ENCODE peak calls at places on chromosomes 2 and 18, in eight cellular contexts. B is hypothalamus, V is left lobe of liver, W is astrocyte of the spinal cord, A is brain microvascular endothelial cell, H is NCI-H1105 treated with DMSO at 0.1 percent for 48 hours, R is HS-5, E is adipocyte. I is an unnamed sample.

GRCh38 chr2:3453196-3453845 is 66.0 kb downstream of the ADI1 start:
- DNase-seq in A (no peak), W (no peak), V (no peak), R (no peak), B (no peak), H (no peak), E (no peak), I (no peak)

GRCh38 chr2:45190481-45190880 is 181.2 kb upstream of the SIX2 start:
- DNase-seq in V (no peak), E (no peak), H (no peak), W (peak; percentile 60), R (no peak), B (no peak), A (no peak), I (peak; percentile 62)

GRCh38 chr2:7010376-7010775 is 93.2 kb downstream of the RNF144A start:
- DNase-seq in V (no peak), A (peak; percentile 74), W (peak; percentile 97), R (peak; percentile 76), E (peak; percentile 68), B (no peak), H (no peak), I (peak; percentile 96)

GRCh38 chr2:172445851-172446250 is 18.5 kb downstream of the ITGA6 start:
- DNase-seq in B (no peak), H (peak; percentile 18), A (no peak), V (no peak), E (no peak), W (peak; percentile 43), R (no peak), I (peak; percentile 35)

GRCh38 chr18:3007491-3007890 is 5.5 kb downstream of the LPIN2 start:
- DNase-seq in E (no peak), H (no peak), V (no peak), B (no peak), R (no peak), W (no peak), A (no peak), I (no peak)

GRCh38 chr2:205696541-205697441 is 14.5 kb downstream of the NRP2 start:
- DNase-seq in R (no peak), W (peak; percentile 75), E (no peak), H (no peak), V (no peak), B (no peak), A (no peak), I (no peak)

GRCh38 chr18:24987271-24987932 is 364.6 kb downstream of the ZNF521 start:
- DNase-seq in E (peak; percentile 66), H (no peak), R (no peak), V (no peak), A (no peak), B (no peak), W (peak; percentile 37), I (peak; percentile 66)

GRCh38 chr2:65351948-65352595 is 80.3 kb downstream of the SPRED2 start:
- DNase-seq in R (no peak), H (no peak), A (no peak), E (no peak), B (no peak), W (no peak), V (no peak), I (no peak)

GRCh38 chr2:12284037-12284436 is 432.7 kb upstream of the TRIB2 start:
- DNase-seq in V (no peak), R (no peak), W (no peak), B (no peak), H (no peak), A (no peak), E (no peak), I (no peak)

GRCh38 chr2:38709515-38710194 is 41.5 kb downstream of the SRSF7 start:
- DNase-seq in W (no peak), H (peak; percentile 0), E (no peak), A (no peak), V (no peak), B (no peak), R (no peak), I (no peak)

GRCh38 chr2:125679903-125680302 is 976.1 kb upstream of the GYPC start:
- DNase-seq in W (no peak), B (no peak), R (no peak), E (no peak), H (no peak), V (no peak), A (no peak), I (no peak)

GRCh38 chr18:30889582-30890301 is 152.8 kb downstream of the DSC3 start:
- DNase-seq in E (peak; percentile 1), H (peak; percentile 51), R (peak; percentile 5), A (peak; percentile 2), V (no peak), W (peak; percentile 50), B (peak; percentile 2), I (no peak)

GRCh38 chr2:60554649-60555065 is 1.2 kb upstream of the BCL11A start:
- DNase-seq in H (peak; percentile 40), R (no peak), A (no peak), B (no peak), W (no peak), V (no peak), E (peak; percentile 42), I (no peak)

GRCh38 chr2:236915726-236916125 is 170.0 kb upstream of the COPS8 start:
- DNase-seq in B (no peak), E (no peak), W (no peak), R (no peak), V (no peak), A (no peak), H (no peak), I (no peak)

GRCh38 chr2:156320491-156320896 is 12.0 kb downstream of the NR4A2 start:
- DNase-seq in A (no peak), E (peak; percentile 42), H (no peak), R (no peak), W (no peak), V (no peak), B (no peak), I (no peak)

GRCh38 chr18:10564975-10565773 is 39.3 kb downstream of the NAPG start:
- DNase-seq in V (no peak), E (no peak), A (no peak), H (no peak), R (no peak), W (no peak), B (no peak), I (no peak)

GRCh38 chr18:34835466-34835865 is 125.4 kb downstream of the DTNA start:
- DNase-seq in E (no peak), R (no peak), B (no peak), A (no peak), V (no peak), H (no peak), W (no peak), I (no peak)

GRCh38 chr18:40094441-40094840 is 1860.6 kb upstream of the PIK3C3 start:
- DNase-seq in A (peak; percentile 42), W (peak; percentile 52), V (no peak), R (no peak), E (no peak), H (no peak), B (no peak), I (no peak)

GRCh38 chr2:38146917-38147307 is 71.0 kb upstream of the CYP1B1 start:
- DNase-seq in R (peak; percentile 92), W (peak; percentile 99), E (peak; percentile 89), H (no peak), B (no peak), V (no peak), A (peak; percentile 96), I (peak; percentile 94)

GRCh38 chr2:109530712-109531111 is 83.1 kb downstream of the SEPTIN10 start:
- DNase-seq in W (no peak), H (no peak), V (peak; percentile 19), E (no peak), A (no peak), B (no peak), R (no peak), I (no peak)

GRCh38 chr18:62080172-62080571 is 106.7 kb downstream of the PIGN start:
- DNase-seq in R (no peak), W (no peak), A (no peak), E (peak; percentile 2), H (no peak), V (no peak), B (no peak), I (no peak)

GRCh38 chr2:41878726-41879366 is 169.0 kb upstream of the PKDCC start:
- DNase-seq in R (no peak), W (no peak), A (no peak), H (no peak), E (no peak), B (no peak), V (no peak), I (no peak)

GRCh38 chr2:145258903-145259579 is 739.1 kb upstream of the ZEB2 start:
- DNase-seq in H (no peak), R (no peak), A (peak; percentile 9), E (no peak), V (no peak), B (no peak), W (peak; percentile 68), I (no peak)

I was measured in fibroblast of gingiva.